ENCODE peak calls at places on chromosomes 2 and 18, in four cellular contexts. O, L, K and T are unnamed samples.

GRCh38 chr2:153871231-153872221 is at the start of gene GALNT13:
- DNase-seq in L (no peak), O (no peak), K (peak; percentile 76), T (no peak)

GRCh38 chr18:49656098-49656591 is 94.3 kb downstream of the LIPG start:
- DNase-seq in K (no peak), L (no peak), O (no peak), T (no peak)

GRCh38 chr2:31421634-31422033 is 7.1 kb upstream of the XDH start:
- DNase-seq in L (no peak), K (no peak), O (no peak), T (no peak)

GRCh38 chr2:131062066-131062465 is 31.2 kb downstream of the FAM168B start:
- DNase-seq in L (no peak), O (no peak), K (no peak), T (no peak)

GRCh38 chr2:240298803-240299709 is 136.4 kb upstream of the GPC1 start:
- DNase-seq in L (no peak), K (no peak), O (no peak), T (no peak)

GRCh38 chr18:708096-708495 is 4.3 kb downstream of the ENOSF1 start:
- DNase-seq in K (no peak), O (no peak), L (no peak), T (no peak)

GRCh38 chr2:51510298-51510697 is 478.4 kb upstream of the NRXN1 start:
- DNase-seq in O (no peak), K (no peak), L (no peak), T (no peak)

GRCh38 chr18:13397504-13398163 is 179.1 kb downstream of the LDLRAD4 start:
- DNase-seq in K (no peak), O (no peak), L (no peak), T (no peak)

GRCh38 chr2:133777607-133778006 is 209.3 kb upstream of the NCKAP5 start:
- DNase-seq in O (no peak), K (no peak), L (no peak), T (peak; percentile 31)

GRCh38 chr2:162198239-162198638 is 45.0 kb downstream of the FAP start:
- DNase-seq in O (no peak), K (no peak), L (no peak), T (no peak)

GRCh38 chr2:5895284-5895683 is 203.1 kb downstream of the SOX11 start:
- DNase-seq in O (no peak), L (no peak), K (no peak), T (no peak)

GRCh38 chr2:231162036-231162345 is 36.4 kb upstream of the ARMC9 start:
- DNase-seq in K (no peak), L (no peak), O (no peak), T (no peak)

GRCh38 chr2:9772999-9773904 is 70.0 kb upstream of the TAF1B start:
- DNase-seq in O (no peak), L (no peak), K (peak; percentile 57), T (no peak)

GRCh38 chr2:207338610-207339009 is 172.9 kb upstream of the KLF7 start:
- DNase-seq in K (no peak), O (no peak), L (no peak), T (no peak)

GRCh38 chr2:196983934-196984333 is 57.4 kb upstream of the PGAP1 start:
- DNase-seq in K (no peak), O (no peak), L (no peak), T (no peak)

GRCh38 chr18:40874233-40874632 is 1080.8 kb upstream of the PIK3C3 start:
- DNase-seq in L (no peak), O (no peak), K (no peak), T (no peak)

GRCh38 chr2:28393115-28393836 is 618 bp downstream of the FOSL2 start:
- DNase-seq in K (peak; percentile 86), O (peak; percentile 33), L (peak; percentile 60), T (peak; percentile 58)

GRCh38 chr2:30237346-30238142 is 6.2 kb downstream of the LBH start:
- DNase-seq in O (no peak), L (no peak), K (no peak), T (no peak)

GRCh38 chr2:128292599-128293425 is 25.9 kb downstream of the HS6ST1 start:
- DNase-seq in L (no peak), K (no peak), O (no peak), T (no peak)

GRCh38 chr18:79528846-79529245 is 133.1 kb downstream of the NFATC1 start:
- DNase-seq in L (peak; percentile 64), O (peak; percentile 51), K (peak; percentile 75), T (peak; percentile 72)

GRCh38 chr2:26982102-26982742 is 11.8 kb downstream of the MAPRE3 start:
- DNase-seq in O (no peak), L (peak; percentile 85), K (no peak), T (peak; percentile 93)

GRCh38 chr2:122634261-122634660 is 878.8 kb downstream of the TSN start:
- DNase-seq in K (no peak), L (no peak), O (no peak), T (no peak)

GRCh38 chr18:44826418-44827259 is 146.0 kb downstream of the SETBP1 start:
- DNase-seq in K (peak; percentile 89), O (no peak), L (peak; percentile 81), T (peak; percentile 87)

GRCh38 chr2:118764855-118765254 is 82.6 kb downstream of the EN1 start:
- DNase-seq in L (no peak), O (no peak), K (no peak), T (no peak)

GRCh38 chr2:98815795-98816194 is 84.9 kb upstream of the MGAT4A start:
- DNase-seq in K (no peak), O (no peak), L (no peak), T (no peak)

GRCh38 chr18:54280206-54280550 is 10.9 kb downstream of the POLI start:
- DNase-seq in L (no peak), K (no peak), O (no peak), T (no peak)

GRCh38 chr2:38601061-38601460 is 1.7 kb downstream of the HNRNPLL start:
- DNase-seq in O (no peak), L (no peak), K (no peak), T (no peak)

GRCh38 chr18:13371689-13372404 is 153.3 kb downstream of the LDLRAD4 start:
- DNase-seq in O (peak; percentile 29), L (peak; percentile 66), K (no peak), T (no peak)

GRCh38 chr18:49238433-49239042 is 221.9 kb downstream of the DYM start:
- DNase-seq in L (no peak), O (no peak), K (no peak), T (no peak)

GRCh38 chr2:72494392-72494791 is 331.4 kb downstream of the EXOC6B start:
- DNase-seq in L (no peak), O (no peak), K (no peak), T (no peak)

GRCh38 chr2:36658277-36658748 is 38.2 kb upstream of the VIT start:
- DNase-seq in O (no peak), K (no peak), L (no peak), T (no peak)

GRCh38 chr2:17588031-17588430 is 47.5 kb downstream of the VSNL1 start:
- DNase-seq in K (no peak), L (no peak), O (no peak), T (no peak)

GRCh38 chr2:54088191-54088634 is 27.2 kb upstream of the ACYP2 start:
- DNase-seq in K (no peak), L (no peak), O (no peak), T (no peak)

GRCh38 chr18:77320960-77321559 is 71.4 kb downstream of the GALR1 start:
- DNase-seq in K (no peak), L (no peak), O (no peak), T (no peak)

GRCh38 chr2:235745597-235745996 is 251.8 kb downstream of the AGAP1 start:
- DNase-seq in K (no peak), L (no peak), O (no peak), T (no peak)

GRCh38 chr18:24018299-24018910 is 3.9 kb downstream of the TTC39C start:
- DNase-seq in O (no peak), L (no peak), K (no peak), T (no peak)

GRCh38 chr18:3345885-3346284 is 84.0 kb downstream of the MYL12B start:
- DNase-seq in L (no peak), K (no peak), O (no peak), T (peak; percentile 71)

GRCh38 chr2:10915731-10916331 is 4.1 kb downstream of the KCNF1 start:
- DNase-seq in L (no peak), K (no peak), O (no peak), T (no peak)

GRCh38 chr2:10914272-10914693 is 2.5 kb downstream of the KCNF1 start:
- DNase-seq in O (no peak), K (no peak), L (peak; percentile 31), T (no peak)

GRCh38 chr2:10916953-10917352 is 5.2 kb downstream of the KCNF1 start:
- DNase-seq in K (no peak), L (no peak), O (no peak), T (no peak)

GRCh38 chr2:10913501-10914271 is 2.0 kb downstream of the KCNF1 start:
- DNase-seq in O (no peak), K (peak; percentile 54), L (no peak), T (no peak)

DNA sequence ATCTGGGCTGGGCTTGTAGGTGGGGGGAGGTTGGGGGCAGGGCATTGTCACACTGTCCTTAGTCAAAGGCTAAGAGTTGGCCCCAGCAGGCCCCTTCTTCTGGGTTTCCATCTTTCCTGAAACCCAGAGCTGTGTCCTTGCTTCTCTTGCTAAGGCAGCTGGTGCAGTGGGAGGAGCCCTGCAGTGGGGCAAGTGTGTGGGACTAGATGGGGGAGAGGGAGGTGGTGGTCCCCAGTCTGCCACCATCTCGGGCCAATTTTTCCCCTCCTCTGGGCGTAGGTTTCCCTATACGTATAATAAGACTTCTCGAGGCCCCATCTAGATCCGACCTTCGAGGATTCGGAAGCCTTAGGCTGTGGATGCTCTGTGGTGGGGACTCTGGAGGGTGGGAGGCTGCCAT is 3.5 kb downstream of the KCNF1 start:
- DNase-seq in L (no peak), K (peak; percentile 58), O (no peak), T (no peak)
- H3K27me3 ChIP-seq in L (peaks cover 49% of the 10 kb centered on the region), K (peaks cover 67% of the 10 kb centered on the region), O (peaks cover 3% of the 10 kb centered on the region), T (peaks cover 4% of the 10 kb centered on the region)

GRCh38 chr2:141207042-141207398 is 923.8 kb downstream of the LRP1B start:
- DNase-seq in O (no peak), L (no peak), K (no peak), T (no peak)
- H3K4me1 ChIP-seq in O (no peaks in the 10 kb centered on the region), L (no peaks in the 10 kb centered on the region), K (no peaks in the 10 kb centered on the region), T (no peaks in the 10 kb centered on the region)

GRCh38 chr18:5275872-5276271 is 19.7 kb downstream of the ZBTB14 start:
- DNase-seq in K (no peak), L (no peak), O (no peak), T (no peak)

GRCh38 chr18:5282770-5283169 is 12.8 kb downstream of the ZBTB14 start:
- DNase-seq in K (no peak), L (no peak), O (no peak), T (no peak)

DNA sequence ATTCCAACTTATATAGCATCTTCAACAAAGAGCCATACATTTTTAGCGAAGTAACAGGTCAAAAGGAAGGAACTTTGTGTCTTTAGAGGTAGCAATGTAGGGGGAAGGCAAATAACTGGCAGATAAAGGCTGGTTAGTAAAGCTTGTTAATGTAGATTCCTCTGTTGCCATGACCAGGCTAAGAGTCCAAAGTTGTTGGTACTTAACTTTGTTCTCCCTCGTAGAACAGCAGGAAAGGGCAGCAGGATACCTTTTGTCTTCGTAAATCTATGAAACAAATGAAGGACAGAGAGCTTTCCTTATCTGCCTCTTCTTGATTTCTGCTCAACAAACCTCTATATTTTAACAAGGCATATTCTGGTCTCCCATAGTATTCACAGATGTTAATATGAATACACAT is 18.6 kb downstream of the ZBTB14 start:
- DNase-seq in L (no peak), K (no peak), O (no peak), T (no peak)
- H3K27me3 ChIP-seq in L (no peaks in the 10 kb centered on the region), K (no peaks in the 10 kb centered on the region), O (peaks cover 7% of the 10 kb centered on the region), T (no peaks in the 10 kb centered on the region)

GRCh38 chr2:33214857-33215256 is 261.6 kb upstream of the RASGRP3 start:
- DNase-seq in K (no peak), L (no peak), O (no peak), T (no peak)
- H3K4me1 ChIP-seq in K (peaks cover 97% of the 10 kb centered on the region), L (no peaks in the 10 kb centered on the region), O (no peaks in the 10 kb centered on the region), T (no peaks in the 10 kb centered on the region)

GRCh38 chr2:136114392-136114791 is 3.6 kb downstream of the CXCR4 start:
- DNase-seq in O (no peak), L (no peak), K (no peak), T (no peak)
- H3K27me3 ChIP-seq in O (no peaks in the 10 kb centered on the region), L (peaks cover 62% of the 10 kb centered on the region), K (peaks cover 56% of the 10 kb centered on the region), T (no peaks in the 10 kb centered on the region)